ENCODE peak calls at places on chromosome 22, in eight cellular contexts. E is activated naive CD4-positive, alpha-beta T cell treated with anti-CD3 and anti-CD28 coated beads for 36 hours; V is A172; T is A549; X is fibroblast of mammary gland; B is mucosa of descending colon; N is adipocyte; Q is stimulated activated CD4-positive, alpha-beta T cell treated with anti-CD3 and anti-CD28 coated beads, Interleukin-4, amount 100 ng/mL, for 48 hours. Z is an unnamed sample.

GRCh38 chr22:37519268-37520195 is at the start of gene CARD10:
- DNase-seq in E (no peak), V (no peak), T (no peak), X (no peak), B (peak), N (peak), Q (no peak), Z (no peak)

GRCh38 chr22:35274154-35274871 is 17.0 kb downstream of the HMGXB4 start:
- DNase-seq in E (no peak), V (no peak), T (no peak), X (no peak), B (no peak), N (no peak), Q (no peak), Z (no peak)

GRCh38 chr22:49368221-49368975 is 459.3 kb downstream of the BRD1 start:
- DNase-seq in E (no peak), V (no peak), T (no peak), X (no peak), B (no peak), N (no peak), Q (no peak), Z (no peak)

GRCh38 chr22:38098410-38099249 is 11.9 kb downstream of the BAIAP2L2 start:
- DNase-seq in E (no peak), V (peak), T (no peak), X (peak), B (peak), N (peak), Q (no peak), Z (no peak)

GRCh38 chr22:41048791-41049717 is 43.3 kb upstream of the EP300 start:
- DNase-seq in E (peak), V (peak), T (no peak), X (peak), B (peak), N (peak), Q (no peak), Z (peak)

GRCh38 chr22:49855491-49855911 is 1.9 kb downstream of the ZBED4 start:
- DNase-seq in E (no peak), V (peak), T (no peak), X (peak), B (peak), N (peak), Q (no peak), Z (peak)

GRCh38 chr22:23237201-23237798 is 57.0 kb downstream of the BCR start:
- DNase-seq in E (no peak), V (peak), T (no peak), X (peak), B (peak), N (no peak), Q (no peak), Z (no peak)

GRCh38 chr22:49370841-49371301 is 456.8 kb downstream of the BRD1 start:
- DNase-seq in E (no peak), V (no peak), T (no peak), X (no peak), B (peak), N (no peak), Q (no peak), Z (no peak)

GRCh38 chr22:28799834-28800307 is 498 bp downstream of the XBP1 start:
- DNase-seq in E (peak), V (peak), T (no peak), X (peak), B (peak), N (peak), Q (no peak), Z (peak)

GRCh38 chr22:46027219-46028068 is 50.5 kb upstream of the WNT7B start:
- DNase-seq in E (no peak), V (no peak), T (no peak), X (no peak), B (peak), N (peak), Q (no peak), Z (peak)

GRCh38 chr22:22156716-22157499 is 87.7 kb upstream of the VPREB1 start:
- DNase-seq in E (peak), V (peak), T (peak), X (peak), B (peak), N (peak), Q (peak), Z (peak)

GRCh38 chr22:19755722-19756287 is 4.8 kb upstream of the TBX1 start:
- DNase-seq in E (no peak), V (no peak), T (no peak), X (no peak), B (no peak), N (no peak), Q (no peak), Z (peak)

GRCh38 chr22:46549971-46550641 is 12.7 kb upstream of the CELSR1 start:
- DNase-seq in E (no peak), V (no peak), T (no peak), X (no peak), B (peak), N (no peak), Q (no peak), Z (no peak)

GRCh38 chr22:32123657-32124056 is 35.4 kb downstream of the C22orf42 start:
- DNase-seq in E (no peak), V (no peak), T (peak), X (no peak), B (no peak), N (no peak), Q (no peak), Z (no peak)

GRCh38 chr22:47067331-47067890 is 305.0 kb downstream of the TBC1D22A start:
- DNase-seq in E (no peak), V (no peak), T (no peak), X (no peak), B (no peak), N (no peak), Q (no peak), Z (no peak)

GRCh38 chr22:39802682-39803081 is 90.9 kb downstream of the ENTHD1 start:
- DNase-seq in E (no peak), V (no peak), T (no peak), X (no peak), B (no peak), N (no peak), Q (no peak), Z (no peak)

GRCh38 chr22:25076281-25076680 is 123.4 kb upstream of the CRYBB3 start:
- DNase-seq in E (peak), V (no peak), T (no peak), X (no peak), B (no peak), N (no peak), Q (no peak), Z (no peak)

GRCh38 chr22:48569476-48570233 is 1258.0 kb downstream of the BRD1 start:
- DNase-seq in E (no peak), V (no peak), T (no peak), X (no peak), B (no peak), N (no peak), Q (no peak), Z (no peak)

GRCh38 chr22:47929073-47929472 is 1166.6 kb downstream of the TBC1D22A start:
- DNase-seq in E (no peak), V (no peak), T (no peak), X (no peak), B (no peak), N (no peak), Q (no peak), Z (no peak)

GRCh38 chr22:48500481-48501230 is 1327.0 kb downstream of the BRD1 start:
- DNase-seq in E (no peak), V (peak), T (no peak), X (no peak), B (no peak), N (no peak), Q (no peak), Z (no peak)

GRCh38 chr22:47189056-47189916 is 426.8 kb downstream of the TBC1D22A start:
- DNase-seq in E (no peak), V (no peak), T (no peak), X (no peak), B (no peak), N (no peak), Q (no peak), Z (no peak)

GRCh38 chr22:36741968-36742367 is 34.0 kb downstream of the IFT27 start:
- DNase-seq in E (no peak), V (no peak), T (no peak), X (no peak), B (no peak), N (no peak), Q (no peak), Z (no peak)

GRCh38 chr22:20430641-20431519 is 6.7 kb downstream of the SCARF2 start:
- DNase-seq in E (peak), V (no peak), T (peak), X (no peak), B (peak), N (no peak), Q (peak), Z (peak)

GRCh38 chr22:29217827-29218757 is 12.4 kb downstream of the EMID1 start:
- DNase-seq in E (no peak), V (no peak), T (no peak), X (no peak), B (no peak), N (no peak), Q (no peak), Z (no peak)

GRCh38 chr22:23259916-23260644 is 79.8 kb downstream of the BCR start:
- DNase-seq in E (no peak), V (no peak), T (no peak), X (no peak), B (no peak), N (no peak), Q (no peak), Z (no peak)

GRCh38 chr22:46827781-46828180 is 65.3 kb downstream of the TBC1D22A start:
- DNase-seq in E (no peak), V (no peak), T (peak), X (no peak), B (no peak), N (no peak), Q (no peak), Z (no peak)

Z was measured in foreskin fibroblast.